ENCODE peak calls at places on chromosome 22, in seven cellular contexts. N is fibroblast of mammary gland; Q is CD4-positive, alpha-beta T cell; J is neural crest cell; S is body of pancreas; A is OCI-LY7; O is mucosa of descending colon. Y is an unnamed sample.

GRCh38 chr22:42856179-42856864 is 751 bp downstream of the ARFGAP3 start:
- DNase-seq in N (peak; percentile 39), Q (peak; percentile 11), J (no peak), S (peak; percentile 78), A (peak; percentile 57), O (peak; percentile 78), Y (peak; percentile 68)

GRCh38 chr22:22103078-22103593 is 120.5 kb upstream of the TOP3B start:
- DNase-seq in N (peak; percentile 15), Q (no peak), J (peak; percentile 34), S (no peak), A (peak; percentile 42), O (no peak), Y (peak; percentile 29)

GRCh38 chr22:42388130-42388797 is 43.9 kb downstream of the NFAM1 start:
- DNase-seq in N (no peak), Q (no peak), J (peak; percentile 57), S (peak; percentile 60), A (peak; percentile 15), O (no peak), Y (no peak)

GRCh38 chr22:20130739-20131592 is 638 bp upstream of the ZDHHC8 start:
- DNase-seq in N (peak; percentile 53), Q (peak; percentile 69), J (peak; percentile 63), S (peak; percentile 86), A (no peak), O (peak; percentile 89), Y (peak; percentile 81)

GRCh38 chr22:50201191-50202129 is 649 bp downstream of the SELENOO start:
- DNase-seq in N (no peak), Q (no peak), J (no peak), S (peak; percentile 65), A (peak; percentile 35), O (no peak), Y (no peak)

GRCh38 chr22:42500164-42500835 is 19.3 kb downstream of the RRP7A start:
- DNase-seq in N (peak; percentile 59), Q (peak; percentile 79), J (peak; percentile 44), S (peak; percentile 91), A (peak; percentile 90), O (peak; percentile 93), Y (peak; percentile 75)

GRCh38 chr22:42990131-42990838 is 24.7 kb downstream of the PACSIN2 start:
- DNase-seq in N (peak; percentile 94), Q (no peak), J (no peak), S (no peak), A (no peak), O (no peak), Y (no peak)

GRCh38 chr22:20530368-20531153 is 23.2 kb downstream of the MED15 start:
- DNase-seq in N (peak; percentile 84), Q (no peak), J (no peak), S (no peak), A (no peak), O (peak; percentile 60), Y (no peak)

GRCh38 chr22:38120359-38121110 is 10.1 kb upstream of the BAIAP2L2 start:
- DNase-seq in N (no peak), Q (no peak), J (no peak), S (no peak), A (no peak), O (peak; percentile 72), Y (no peak)

GRCh38 chr22:39960791-39961746 is 872 bp downstream of the TMA7B start:
- DNase-seq in N (peak; percentile 97), Q (peak; percentile 35), J (no peak), S (no peak), A (no peak), O (no peak), Y (peak; percentile 65)

GRCh38 chr22:35556666-35557065 is 16.0 kb downstream of the RASD2 start:
- DNase-seq in N (no peak), Q (no peak), J (no peak), S (no peak), A (no peak), O (no peak), Y (no peak)

GRCh38 chr22:32920032-32920628 is 118.6 kb downstream of the TIMP3 start:
- DNase-seq in N (peak; percentile 67), Q (no peak), J (no peak), S (peak; percentile 29), A (no peak), O (no peak), Y (no peak)

GRCh38 chr22:32281092-32281491 is 25.9 kb upstream of the SLC5A4 start:
- DNase-seq in N (peak; percentile 59), Q (no peak), J (no peak), S (no peak), A (no peak), O (no peak), Y (no peak)

GRCh38 chr22:50015451-50016307 is 3.1 kb upstream of the IL17REL start:
- DNase-seq in N (no peak), Q (no peak), J (no peak), S (no peak), A (no peak), O (no peak), Y (no peak)

DNA sequence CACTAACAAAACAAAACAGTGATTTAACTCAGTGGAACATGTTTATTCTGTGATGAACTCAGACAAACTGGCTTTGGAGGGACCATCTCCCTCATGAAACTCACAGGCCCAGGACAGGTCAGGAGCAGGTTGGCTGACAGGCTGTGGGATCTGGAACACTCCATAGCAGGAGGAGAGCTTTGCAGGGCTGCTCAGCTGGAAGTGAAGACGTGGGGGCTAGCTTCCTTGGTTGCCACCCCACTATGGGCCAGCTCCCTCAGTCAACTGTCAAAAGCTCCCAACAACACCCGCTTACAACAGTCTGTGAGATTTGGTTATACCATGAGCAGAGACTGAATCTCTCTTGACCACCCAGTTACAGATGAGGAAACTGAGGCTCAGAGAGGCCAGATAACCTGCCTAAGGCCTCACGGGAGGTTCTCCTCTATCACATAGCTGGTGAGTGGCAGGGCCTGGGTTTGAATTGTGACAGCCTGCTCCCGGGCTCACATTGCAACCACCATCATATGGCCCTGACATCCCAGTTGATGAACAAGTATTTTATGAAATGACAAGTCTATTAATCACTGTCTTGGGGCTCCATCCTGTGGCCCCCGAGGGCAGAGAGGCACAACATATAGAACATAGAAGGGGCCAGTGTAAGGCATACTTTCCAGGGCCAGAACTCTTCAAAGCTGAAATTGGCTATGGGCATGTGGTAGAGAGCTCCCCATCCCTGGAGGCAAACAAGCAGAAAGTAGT is 473.4 kb downstream of the MN1 start:
- DNase-seq in N (no peak), Q (no peak), J (no peak), S (no peak), A (no peak), O (no peak), Y (no peak)
- TF ChIP-seq CTCF in N (no peak), Q (no peak), J (no peak), S (no peak), A (peak; percentile 59), O (no peak), Y (no peak)

DNA sequence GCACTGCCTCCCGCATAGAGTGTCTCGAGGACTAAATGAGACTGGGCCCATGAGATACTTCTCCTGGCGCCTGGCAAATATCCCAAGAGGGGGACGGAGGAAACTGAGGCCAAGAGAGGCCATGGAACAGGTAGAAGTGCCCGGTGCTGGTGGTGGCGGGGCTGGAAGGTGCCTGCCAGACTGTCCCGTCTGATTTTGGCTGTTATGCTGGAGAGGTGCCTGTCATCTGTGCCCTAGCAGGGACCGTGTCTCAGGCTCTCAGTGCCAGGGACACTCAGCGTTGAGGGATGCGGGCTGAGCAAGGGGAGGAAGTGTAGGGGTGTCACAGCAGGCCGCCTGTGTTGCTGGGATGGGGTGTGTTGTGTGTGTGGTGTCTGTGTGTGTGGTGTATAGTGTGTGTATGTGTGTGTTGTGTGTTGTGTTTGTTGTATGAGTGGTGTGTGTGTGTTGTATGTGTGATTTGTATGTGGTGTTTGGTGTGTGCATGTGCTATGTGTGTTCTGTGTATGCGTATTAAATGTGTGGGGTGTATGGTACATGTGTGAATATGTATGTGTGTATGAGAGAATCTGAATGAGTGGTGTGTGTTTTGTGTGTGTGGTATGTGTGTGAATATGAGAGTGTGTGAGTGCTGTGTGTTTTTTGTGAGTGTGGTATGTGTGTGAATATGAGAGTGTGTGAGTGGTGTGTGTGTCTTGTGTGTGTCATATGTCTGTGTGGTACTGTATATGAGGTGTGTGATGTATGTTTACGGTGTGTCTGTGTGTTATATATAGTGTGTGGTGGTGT is 21.3 kb upstream of the SHISAL1 start:
- DNase-seq in N (no peak), Q (no peak), J (no peak), S (no peak), A (no peak), O (no peak), Y (no peak)
- TF ChIP-seq CTCF in N (no peak), Q (no peak), J (no peak), S (no peak), A (no peak), O (no peak), Y (no peak)

GRCh38 chr22:47628477-47629272 is 866.2 kb downstream of the TBC1D22A start:
- DNase-seq in N (no peak), Q (no peak), J (no peak), S (no peak), A (no peak), O (no peak), Y (no peak)

GRCh38 chr22:47627561-47628253 is 865.3 kb downstream of the TBC1D22A start:
- DNase-seq in N (no peak), Q (no peak), J (no peak), S (no peak), A (no peak), O (no peak), Y (no peak)

GRCh38 chr22:47625531-47626427 is 863.3 kb downstream of the TBC1D22A start:
- DNase-seq in N (no peak), Q (no peak), J (no peak), S (no peak), A (no peak), O (no peak), Y (no peak)

GRCh38 chr22:47625013-47625385 is 862.5 kb downstream of the TBC1D22A start:
- DNase-seq in N (no peak), Q (no peak), J (no peak), S (no peak), A (no peak), O (no peak), Y (no peak)

DNA sequence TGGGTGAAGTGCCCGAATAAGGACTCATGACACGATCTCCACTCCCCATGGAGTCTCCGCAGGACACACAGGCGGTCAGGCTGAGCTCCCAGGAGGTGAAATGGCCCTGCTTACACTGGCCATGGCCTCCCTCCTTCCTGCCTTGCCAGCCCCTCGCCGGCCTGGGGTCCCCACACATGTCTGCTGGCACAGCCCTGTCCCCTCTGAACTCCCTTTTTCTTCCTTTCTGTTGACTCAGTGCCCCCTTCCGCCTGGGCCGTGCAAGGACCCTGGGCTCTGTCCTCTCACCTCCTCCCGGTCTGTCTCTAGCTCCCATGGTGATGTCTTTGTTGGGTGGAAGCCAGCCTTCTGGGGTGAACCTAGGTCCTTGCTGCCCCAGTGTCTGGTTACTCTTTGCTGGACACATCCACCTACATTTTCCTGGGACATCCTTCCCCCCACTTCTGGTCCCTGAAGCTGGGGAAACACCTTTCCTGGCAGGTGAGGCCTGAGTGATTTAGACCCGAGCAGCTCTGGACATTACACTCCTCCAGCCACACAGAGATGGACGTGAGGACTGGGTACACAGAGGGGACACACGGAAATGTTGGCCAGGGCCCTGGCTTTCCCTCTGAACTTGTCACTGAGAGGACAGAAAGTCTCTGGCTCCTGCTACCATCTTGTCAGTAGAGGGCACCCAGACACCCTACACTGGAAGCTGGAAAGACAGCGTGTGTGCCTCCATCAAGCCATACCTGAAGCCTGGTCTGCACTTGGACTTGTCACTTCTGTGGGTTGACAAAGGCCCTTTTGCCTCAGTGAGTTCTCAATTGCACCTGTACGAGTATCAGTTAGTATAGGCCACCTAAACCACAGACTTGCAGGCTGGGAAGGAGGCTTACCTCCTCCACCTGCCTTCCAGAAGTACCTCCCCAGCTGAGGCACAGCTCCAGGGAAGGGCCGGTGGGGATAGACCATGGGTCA is 864.3 kb downstream of the TBC1D22A start:
- DNase-seq in N (no peak), Q (no peak), J (no peak), S (no peak), A (peak; percentile 34), O (no peak), Y (no peak)
- TF ChIP-seq CTCF in N (no peak), Q (no peak), J (no peak), S (no peak), A (peak; percentile 63), O (no peak), Y (no peak)

GRCh38 chr22:17896552-17896951 is 122.3 kb upstream of the BID start:
- DNase-seq in N (no peak), Q (no peak), J (no peak), S (peak; percentile 63), A (no peak), O (no peak), Y (no peak)
- TF ChIP-seq CTCF in N (peak; percentile 30), Q (no peak), J (peak; percentile 48), S (peak; percentile 49), A (peak; percentile 38), O (no peak), Y (no peak)